ENCODE peak calls at places on chromosome X, in six cellular contexts. One of them, this sample, is unnamed.

GRCh38 chrX:87299563-87300160 is 217.9 kb upstream of the KLHL4 start:
- DNase-seq in memory B cell: no peak
- DNase-seq in effector CD8-positive, alpha-beta T cell: no peak
- DNase-seq in activated CD4-positive, alpha-beta T cell treated with anti-CD3 and anti-CD28 coated beads for 1 hour: no peak
- DNase-seq in H54: no peak
- DNase-seq in 8988T: no peak
- DNase-seq in this sample: no peak

GRCh38 chrX:9267415-9267814 is 197.4 kb upstream of the TBL1X start:
- DNase-seq in memory B cell: no peak
- DNase-seq in effector CD8-positive, alpha-beta T cell: no peak
- DNase-seq in activated CD4-positive, alpha-beta T cell treated with anti-CD3 and anti-CD28 coated beads for 1 hour: no peak
- DNase-seq in H54: no peak
- DNase-seq in 8988T: no peak
- DNase-seq in this sample: no peak

GRCh38 chrX:151880895-151881294 is 31.8 kb upstream of the MAGEA4 start:
- DNase-seq in memory B cell: no peak
- DNase-seq in effector CD8-positive, alpha-beta T cell: no peak
- DNase-seq in activated CD4-positive, alpha-beta T cell treated with anti-CD3 and anti-CD28 coated beads for 1 hour: no peak
- DNase-seq in H54: no peak
- DNase-seq in 8988T: no peak
- DNase-seq in this sample: no peak

GRCh38 chrX:40169193-40170086 is 71.7 kb upstream of the BCOR start:
- DNase-seq in memory B cell: peak
- DNase-seq in effector CD8-positive, alpha-beta T cell: peak
- DNase-seq in activated CD4-positive, alpha-beta T cell treated with anti-CD3 and anti-CD28 coated beads for 1 hour: peak
- DNase-seq in H54: no peak
- DNase-seq in 8988T: peak
- DNase-seq in this sample: peak

GRCh38 chrX:23662853-23663252 is 4.4 kb upstream of the PRDX4 start:
- DNase-seq in memory B cell: no peak
- DNase-seq in effector CD8-positive, alpha-beta T cell: no peak
- DNase-seq in activated CD4-positive, alpha-beta T cell treated with anti-CD3 and anti-CD28 coated beads for 1 hour: no peak
- DNase-seq in H54: no peak
- DNase-seq in 8988T: no peak
- DNase-seq in this sample: no peak

GRCh38 chrX:154097003-154097596 is 417 bp downstream of the MECP2 start:
- DNase-seq in memory B cell: peak
- DNase-seq in effector CD8-positive, alpha-beta T cell: peak
- DNase-seq in activated CD4-positive, alpha-beta T cell treated with anti-CD3 and anti-CD28 coated beads for 1 hour: peak
- DNase-seq in H54: peak
- DNase-seq in 8988T: peak
- DNase-seq in this sample: peak

GRCh38 chrX:41604154-41604553 is 84.6 kb upstream of the GPR34 start:
- DNase-seq in memory B cell: no peak
- DNase-seq in effector CD8-positive, alpha-beta T cell: no peak
- DNase-seq in activated CD4-positive, alpha-beta T cell treated with anti-CD3 and anti-CD28 coated beads for 1 hour: no peak
- DNase-seq in H54: no peak
- DNase-seq in 8988T: no peak
- DNase-seq in this sample: no peak

GRCh38 chrX:27964432-27964831 is 16.8 kb downstream of the DCAF8L1 start:
- DNase-seq in memory B cell: no peak
- DNase-seq in effector CD8-positive, alpha-beta T cell: no peak
- DNase-seq in activated CD4-positive, alpha-beta T cell treated with anti-CD3 and anti-CD28 coated beads for 1 hour: no peak
- DNase-seq in H54: no peak
- DNase-seq in 8988T: no peak
- DNase-seq in this sample: no peak

GRCh38 chrX:19670854-19671620 is 155.7 kb upstream of the MAP3K15 start:
- DNase-seq in memory B cell: no peak
- DNase-seq in effector CD8-positive, alpha-beta T cell: no peak
- DNase-seq in activated CD4-positive, alpha-beta T cell treated with anti-CD3 and anti-CD28 coated beads for 1 hour: no peak
- DNase-seq in H54: no peak
- DNase-seq in 8988T: no peak
- DNase-seq in this sample: no peak

GRCh38 chrX:56813318-56813837 is 84.3 kb downstream of the NBDY start:
- DNase-seq in memory B cell: no peak
- DNase-seq in effector CD8-positive, alpha-beta T cell: peak
- DNase-seq in activated CD4-positive, alpha-beta T cell treated with anti-CD3 and anti-CD28 coated beads for 1 hour: peak
- DNase-seq in H54: peak
- DNase-seq in 8988T: no peak
- DNase-seq in this sample: peak

GRCh38 chrX:89021964-89022363 is 274.9 kb downstream of the CPXCR1 start:
- DNase-seq in memory B cell: no peak
- DNase-seq in effector CD8-positive, alpha-beta T cell: no peak
- DNase-seq in activated CD4-positive, alpha-beta T cell treated with anti-CD3 and anti-CD28 coated beads for 1 hour: no peak
- DNase-seq in H54: no peak
- DNase-seq in 8988T: no peak
- DNase-seq in this sample: no peak

This sample was measured in HL-60.